ENCODE peak calls at places on chromosomes 1 and 21, in five cellular contexts. M is ovary; W is spleen; G is CD8-positive, alpha-beta T cell; K is neural crest cell. C is an unnamed sample.

GRCh38 chr1:95197616-95198252 is 36.3 kb upstream of the RWDD3 start:
- DNase-seq in M (no peak), W (no peak), G (no peak), K (no peak), C (no peak)

GRCh38 chr1:94808682-94809081 is 11.5 kb upstream of the SLC44A3 start:
- DNase-seq in M (no peak), W (no peak), G (no peak), K (no peak), C (no peak)

GRCh38 chr1:32014937-32015363 is 1.3 kb downstream of the KHDRBS1 start:
- DNase-seq in M (no peak), W (no peak), G (no peak), K (no peak), C (no peak)

GRCh38 chr1:119291611-119292206 is 76.9 kb upstream of the HAO2 start:
- DNase-seq in M (no peak), W (no peak), G (no peak), K (no peak), C (no peak)

GRCh38 chr1:155136728-155137127 is 1.1 kb downstream of the SLC50A1 start:
- DNase-seq in M (no peak), W (peak; percentile 73), G (no peak), K (no peak), C (no peak)

GRCh38 chr1:24384251-24385090 is 29.1 kb downstream of the STPG1 start:
- DNase-seq in M (no peak), W (peak; percentile 83), G (peak; percentile 61), K (no peak), C (no peak)

GRCh38 chr21:23968008-23968407 is 1639.3 kb downstream of the MRPL39 start:
- DNase-seq in M (no peak), W (no peak), G (no peak), K (no peak), C (no peak)

GRCh38 chr1:225871374-225872074 is 10.7 kb downstream of the TMEM63A start:
- DNase-seq in M (no peak), W (peak; percentile 32), G (no peak), K (no peak), C (no peak)

GRCh38 chr21:15400905-15401304 is 328.9 kb upstream of the USP25 start:
- DNase-seq in M (no peak), W (no peak), G (no peak), K (no peak), C (no peak)

GRCh38 chr1:232988572-232989040 is 38.2 kb downstream of the NTPCR start:
- DNase-seq in M (no peak), W (no peak), G (no peak), K (no peak), C (no peak)

GRCh38 chr1:1232224-1232800 is at the start of gene B3GALT6:
- DNase-seq in M (no peak), W (no peak), G (no peak), K (no peak), C (no peak)

GRCh38 chr21:28485301-28486022 is 507.2 kb downstream of the LTN1 start:
- DNase-seq in M (no peak), W (no peak), G (no peak), K (no peak), C (no peak)

GRCh38 chr1:1099506-1100183 is 16.2 kb downstream of the C1orf159 start:
- DNase-seq in M (no peak), W (no peak), G (no peak), K (no peak), C (no peak)

GRCh38 chr1:165281207-165281901 is 75.2 kb downstream of the LMX1A start:
- DNase-seq in M (no peak), W (no peak), G (no peak), K (no peak), C (no peak)

GRCh38 chr1:228415853-228416216 is 826 bp downstream of the TRIM17 start:
- DNase-seq in M (no peak), W (no peak), G (no peak), K (no peak), C (no peak)

GRCh38 chr1:228417061-228417460 is 400 bp upstream of the TRIM17 start:
- DNase-seq in M (no peak), W (peak; percentile 71), G (no peak), K (no peak), C (no peak)

GRCh38 chr1:228417471-228418203 is 976 bp upstream of the TRIM17 start:
- DNase-seq in M (no peak), W (peak; percentile 34), G (no peak), K (no peak), C (no peak)

GRCh38 chr1:228415221-228415620 is 1.4 kb downstream of the TRIM17 start:
- DNase-seq in M (no peak), W (peak; percentile 68), G (no peak), K (no peak), C (no peak)

DNA sequence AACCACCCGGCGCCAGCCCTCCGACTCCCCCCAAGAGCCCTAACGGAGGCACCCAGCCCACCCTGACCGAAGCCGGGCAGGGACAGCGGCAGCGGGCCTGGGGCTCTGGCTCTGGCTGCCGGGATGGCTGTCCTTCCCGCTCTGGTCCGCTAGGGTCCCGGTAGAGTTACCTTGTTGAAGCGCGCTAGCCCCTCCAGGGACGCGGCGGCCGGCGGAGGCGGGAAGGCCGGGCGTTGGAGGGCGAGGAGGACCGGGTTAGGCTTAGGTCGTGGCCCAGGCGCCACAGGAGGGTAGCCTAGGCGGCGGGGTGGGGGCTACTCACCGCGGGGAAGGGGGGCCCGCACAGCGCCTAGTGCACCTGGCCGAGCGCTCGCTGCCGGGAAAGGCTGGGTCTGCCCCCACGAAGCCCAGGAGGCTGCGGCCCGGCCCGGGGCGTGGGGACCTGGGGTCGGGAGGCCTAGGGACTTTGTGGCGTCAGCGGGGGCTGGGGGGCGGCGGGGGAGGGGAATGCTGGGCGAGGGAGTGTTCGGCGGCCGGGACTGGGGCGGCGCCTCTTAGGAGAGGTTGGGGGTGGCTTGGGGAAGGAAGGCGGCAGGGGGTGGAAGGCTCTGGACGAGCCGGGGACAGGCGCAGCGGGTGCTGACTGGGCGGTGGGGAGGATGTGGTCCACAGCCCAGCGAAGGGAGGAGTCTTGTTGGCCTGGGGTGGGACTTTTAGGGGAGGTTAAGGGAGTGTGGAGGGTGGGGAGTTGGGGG is at the start of gene TRIM17:
- DNase-seq in M (no peak), W (peak; percentile 82), G (peak; percentile 68), K (peak; percentile 59), C (peak; percentile 60)
- TF ChIP-seq CTCF in M (peak; percentile 46), W (peak; percentile 41), G (no peak), K (peak; percentile 66), C (peak; percentile 62)

DNA sequence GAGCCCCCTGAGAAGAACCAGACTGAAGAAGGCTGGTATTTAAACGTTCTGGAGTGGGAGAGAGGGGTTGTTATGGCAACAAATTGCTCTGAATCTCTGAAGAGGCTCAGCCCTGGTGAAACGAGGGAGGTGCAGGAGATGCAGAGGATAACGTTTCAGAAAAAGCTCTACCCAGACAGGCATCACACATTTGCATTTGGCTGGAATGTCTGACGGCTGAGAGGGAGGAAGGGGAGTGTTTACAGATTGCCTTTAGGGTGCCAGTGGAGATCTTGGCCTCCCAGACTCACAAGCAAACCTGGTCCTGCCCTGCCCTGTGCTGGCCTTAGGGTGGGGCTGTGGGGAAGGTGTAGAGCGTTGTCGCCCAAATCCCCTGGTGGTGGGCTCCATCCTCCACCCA is 169.0 kb upstream of the AJAP1 start:
- DNase-seq in M (no peak), W (no peak), G (no peak), K (no peak), C (no peak)
- TF ChIP-seq CTCF in M (no peak), W (no peak), G (no peak), K (no peak), C (no peak)

DNA sequence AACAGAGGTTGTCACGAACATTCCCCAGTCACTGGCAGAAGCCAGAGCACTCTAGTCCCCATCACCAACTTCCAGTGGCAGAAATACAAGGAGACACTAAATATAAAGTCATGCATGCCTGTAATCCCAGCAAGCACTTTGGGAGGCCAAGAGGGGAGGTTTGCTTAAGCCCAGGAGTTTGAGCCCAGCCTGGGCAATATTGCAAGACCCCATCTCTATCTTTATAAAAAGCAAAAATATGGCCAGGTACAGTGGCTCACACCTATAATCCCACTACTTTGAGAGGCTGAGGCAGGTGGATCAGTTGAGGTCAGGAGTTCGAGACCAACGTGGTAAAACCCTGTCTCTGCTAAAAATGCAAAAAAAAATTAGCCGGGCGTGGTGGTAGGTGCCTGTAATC is 6.4 kb downstream of the CYB5RL start:
- DNase-seq in M (no peak), W (no peak), G (no peak), K (no peak), C (no peak)
- TF ChIP-seq CTCF in M (no peak), W (no peak), G (no peak), K (no peak), C (no peak)

GRCh38 chr21:42574234-42575027 is 60.8 kb downstream of the SLC37A1 start:
- DNase-seq in M (no peak), W (no peak), G (peak; percentile 31), K (no peak), C (no peak)
- TF ChIP-seq CTCF in M (no peak), W (no peak), G (no peak), K (peak; percentile 39), C (no peak)

GRCh38 chr1:150182233-150182632 is 32.5 kb downstream of the PLEKHO1 start:
- DNase-seq in M (no peak), W (no peak), G (no peak), K (no peak), C (no peak)

GRCh38 chr1:150185481-150185880 is 35.8 kb downstream of the PLEKHO1 start:
- DNase-seq in M (no peak), W (no peak), G (no peak), K (no peak), C (no peak)

GRCh38 chr1:150192012-150192411 is 42.3 kb downstream of the PLEKHO1 start:
- DNase-seq in M (no peak), W (no peak), G (no peak), K (no peak), C (no peak)

GRCh38 chr1:150186789-150187559 is 37.3 kb downstream of the PLEKHO1 start:
- DNase-seq in M (no peak), W (no peak), G (no peak), K (peak; percentile 31), C (no peak)

DNA sequence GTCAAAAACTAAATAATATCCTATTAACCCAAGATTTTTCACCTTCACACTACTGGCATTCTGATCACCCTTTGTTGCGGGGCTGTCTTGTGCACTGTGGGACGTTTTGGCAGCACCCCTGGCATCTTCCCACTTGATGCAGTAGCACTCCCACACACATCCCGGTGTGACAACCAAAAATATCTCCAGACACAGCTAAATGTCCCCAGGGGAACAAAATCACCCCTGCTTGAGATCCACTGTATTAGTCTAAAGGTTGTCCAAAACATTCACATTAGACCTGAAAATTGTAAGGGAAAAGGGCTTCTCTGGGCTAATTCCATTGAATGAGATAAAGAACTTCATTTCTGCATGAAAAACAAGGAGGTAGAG is 37.8 kb downstream of the PLEKHO1 start:
- DNase-seq in M (no peak), W (no peak), G (no peak), K (no peak), C (no peak)
- TF ChIP-seq CTCF in M (no peak), W (no peak), G (peak; percentile 16), K (peak; percentile 28), C (no peak)

GRCh38 chr1:160779662-160780397 is 16.1 kb upstream of the LY9 start:
- DNase-seq in M (no peak), W (peak; percentile 77), G (peak; percentile 60), K (peak; percentile 40), C (no peak)
- TF ChIP-seq CTCF in M (no peak), W (peak; percentile 57), G (no peak), K (peak; percentile 55), C (peak; percentile 50)

GRCh38 chr1:184143449-184143848 is 91.9 kb downstream of the TSEN15 start:
- DNase-seq in M (no peak), W (no peak), G (no peak), K (no peak), C (no peak)
- TF ChIP-seq CTCF in M (no peak), W (no peak), G (no peak), K (no peak), C (no peak)

GRCh38 chr1:117810553-117810952 is 118.9 kb downstream of the GDAP2 start:
- DNase-seq in M (no peak), W (no peak), G (no peak), K (no peak), C (no peak)
- TF ChIP-seq CTCF in M (no peak), W (no peak), G (no peak), K (no peak), C (no peak)